ENCODE peak calls at places on chromosomes 13 and 19, in seven cellular contexts. O is HS-27A; M is PC-3; U is stimulated activated CD8-positive, alpha-beta memory T cell treated with anti-CD3 and anti-CD28 coated beads, Interleukin-12 subunit alpha, Interleukin-12 subunit beta, amount 100 ng/mL, for 4 hours; J is RWPE2; P is stimulated activated CD4-positive, alpha-beta T cell treated with anti-CD3 and anti-CD28 coated beads, Interleukin-4, amount 100 ng/mL, for 24 hours; G is activated naive CD8-positive, alpha-beta T cell treated with anti-CD3 and anti-CD28 coated beads for 36 hours. C is an unnamed sample.

GRCh38 chr19:2491130-2491801 is 15.3 kb downstream of the GADD45B start:
- DNase-seq in M (peak; percentile 93), J (peak; percentile 91), P (no peak), U (no peak), O (no peak), G (no peak), C (no peak)

GRCh38 chr13:22874839-22875238 is 305.9 kb upstream of the SGCG start:
- DNase-seq in O (no peak), G (no peak), J (no peak), M (no peak), U (no peak), P (no peak), C (no peak)

GRCh38 chr13:46113596-46113995 is 8.8 kb upstream of the CPB2 start:
- DNase-seq in M (peak; percentile 33), J (no peak), P (no peak), U (no peak), G (no peak), O (peak; percentile 3), C (no peak)

GRCh38 chr19:3535235-3535921 is 3.6 kb upstream of the TEKTIP1 start:
- DNase-seq in P (no peak), M (no peak), G (no peak), U (no peak), O (no peak), J (no peak), C (no peak)

GRCh38 chr13:42992585-42993122 is 613 bp upstream of the EPSTI1 start:
- DNase-seq in P (no peak), O (no peak), U (no peak), J (no peak), G (no peak), M (no peak), C (no peak)

GRCh38 chr13:85313761-85314503 is 485.3 kb downstream of the SLITRK6 start:
- DNase-seq in G (no peak), P (no peak), M (peak; percentile 78), J (no peak), O (no peak), U (no peak), C (no peak)

GRCh38 chr13:110442946-110443632 is 118.4 kb downstream of the RAB20 start:
- DNase-seq in G (no peak), P (no peak), O (no peak), U (no peak), J (no peak), M (peak; percentile 47), C (no peak)

GRCh38 chr13:29507356-29507755 is 88.1 kb downstream of the SLC7A1 start:
- DNase-seq in J (no peak), U (no peak), M (no peak), O (no peak), G (no peak), P (no peak), C (no peak)

GRCh38 chr13:109214393-109214792 is 572.0 kb downstream of the IRS2 start:
- DNase-seq in P (no peak), J (no peak), U (no peak), M (no peak), O (no peak), G (no peak), C (no peak)

GRCh38 chr13:26034018-26034417 is 17.8 kb downstream of the SHISA2 start:
- DNase-seq in O (no peak), U (no peak), P (no peak), M (no peak), G (no peak), J (no peak), C (no peak)